ENCODE peak calls at places on chromosome 17, in four cellular contexts. Y is K562, B is HepG2, M is HCT116. H is an unnamed sample.

GRCh38 chr17:46739982-46740381 is 78.5 kb downstream of the WNT3 start:
- DNase-seq in M (no peak), Y (no peak), B (no peak), H (no peak)

GRCh38 chr17:69018022-69018615 is 42.6 kb downstream of the ABCA9 start:
- DNase-seq in M (no peak), Y (no peak), B (no peak), H (no peak)

GRCh38 chr17:9307313-9307998 is 268.2 kb downstream of the STX8 start:
- DNase-seq in Y (no peak), M (no peak), B (no peak), H (peak)

GRCh38 chr17:32941419-32942032 is 13.6 kb downstream of the TMEM98 start:
- DNase-seq in M (no peak), B (no peak), Y (no peak), H (no peak)

GRCh38 chr17:70028397-70028796 is 46.6 kb upstream of the KCNJ16 start:
- DNase-seq in B (no peak), Y (no peak), M (no peak), H (no peak)

GRCh38 chr17:1647802-1648581 is 1.7 kb downstream of the RILP start:
- DNase-seq in B (no peak), M (peak), Y (peak), H (no peak)

GRCh38 chr17:62916684-62917571 is 49.1 kb upstream of the TANC2 start:
- DNase-seq in B (no peak), Y (peak), M (no peak), H (no peak)

GRCh38 chr17:79757140-79757745 is 20.7 kb upstream of the CBX2 start:
- DNase-seq in Y (no peak), M (no peak), B (no peak), H (no peak)

GRCh38 chr17:30091771-30092170 is 24.8 kb upstream of the NSRP1 start:
- DNase-seq in Y (no peak), M (peak), B (no peak), H (peak)

GRCh38 chr17:72125226-72125651 is 4.4 kb downstream of the SOX9 start:
- DNase-seq in B (peak), M (no peak), Y (no peak), H (no peak)

GRCh38 chr17:83073389-83074063 is 5.9 kb upstream of the METRNL start:
- DNase-seq in Y (peak), B (no peak), M (peak), H (no peak)

GRCh38 chr17:27818311-27819170 is 18.2 kb upstream of the NOS2 start:
- DNase-seq in B (no peak), M (no peak), Y (no peak), H (no peak)

GRCh38 chr17:2040942-2041560 is 771 bp upstream of the OVCA2 start:
- DNase-seq in Y (no peak), M (no peak), B (no peak), H (no peak)

GRCh38 chr17:34579017-34579946 is at the start of gene TMEM132E:
- DNase-seq in M (no peak), B (no peak), Y (no peak), H (no peak)

GRCh38 chr17:82146663-82147654 is 48.9 kb upstream of the FASN start:
- DNase-seq in B (no peak), M (no peak), Y (no peak), H (no peak)

GRCh38 chr17:4582691-4583090 is 1.6 kb upstream of the SMTNL2 start:
- DNase-seq in Y (no peak), B (no peak), M (no peak), H (no peak)

GRCh38 chr17:79325707-79326106 is 251.1 kb downstream of the ENGASE start:
- DNase-seq in B (no peak), M (no peak), Y (peak), H (no peak)

GRCh38 chr17:74922694-74923537 is at the start of gene USH1G:
- DNase-seq in Y (peak), B (no peak), M (no peak), H (no peak)

GRCh38 chr17:36877774-36878173 is 59.5 kb upstream of the LHX1 start:
- DNase-seq in M (no peak), B (no peak), Y (no peak), H (no peak)

GRCh38 chr17:79954281-79955166 is 81.1 kb downstream of the TBC1D16 start:
- DNase-seq in M (no peak), B (no peak), Y (no peak), H (no peak)

GRCh38 chr17:40071720-40072480 is 9.1 kb downstream of the THRA start:
- DNase-seq in Y (no peak), B (peak), M (no peak), H (no peak)

GRCh38 chr17:79646721-79647455 is 36.0 kb upstream of the RBFOX3 start:
- DNase-seq in M (no peak), B (no peak), Y (no peak), H (no peak)

GRCh38 chr17:61310611-61311010 is 89.0 kb upstream of the TBX2 start:
- DNase-seq in Y (no peak), M (no peak), B (no peak), H (no peak)

GRCh38 chr17:46809110-46809571 is 9.4 kb downstream of the WNT3 start:
- DNase-seq in M (no peak), B (no peak), Y (peak), H (no peak)

GRCh38 chr17:51362818-51363598 is 102.7 kb downstream of the UTP18 start:
- DNase-seq in M (peak), B (no peak), Y (no peak), H (no peak)

DNA sequence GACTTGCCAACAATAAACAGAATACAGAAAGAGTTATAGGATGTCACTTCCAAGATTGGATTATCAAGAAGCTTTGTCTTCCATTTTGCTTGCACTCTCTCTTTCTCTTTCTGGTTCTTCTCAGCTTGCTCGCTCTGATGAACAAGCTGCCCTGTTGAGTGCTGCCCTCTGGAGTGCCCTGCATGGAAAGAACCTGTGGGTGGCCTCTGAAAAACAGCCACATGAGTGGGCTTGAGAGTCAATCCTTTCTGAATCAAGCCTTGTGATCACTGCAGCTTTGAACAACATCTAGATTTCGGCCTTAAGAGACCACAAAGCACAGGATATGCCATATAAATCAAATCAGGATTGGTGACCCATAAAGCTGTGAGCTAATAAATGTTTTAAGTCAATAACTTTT is 185.1 kb downstream of the KIF2B start:
- DNase-seq in Y (no peak), B (no peak), M (no peak), H (no peak)
- TF ChIP-seq CTCF in Y (no peak), B (no peak), M (no peak), H (no peak)

GRCh38 chr17:56165017-56165720 is 11.9 kb downstream of the ANKFN1 start:
- DNase-seq in B (no peak), Y (no peak), M (no peak), H (no peak)

GRCh38 chr17:56158344-56158743 is 5.1 kb downstream of the ANKFN1 start:
- DNase-seq in B (no peak), Y (no peak), M (no peak), H (no peak)

GRCh38 chr17:56159764-56160394 is 6.6 kb downstream of the ANKFN1 start:
- DNase-seq in Y (no peak), M (no peak), B (no peak), H (no peak)

GRCh38 chr17:56160395-56160889 is 7.2 kb downstream of the ANKFN1 start:
- DNase-seq in Y (no peak), M (no peak), B (no peak), H (no peak)
- TF ChIP-seq TCF7L2 in Y (no peak), M (no peak), B (no peak), H (peak)

DNA sequence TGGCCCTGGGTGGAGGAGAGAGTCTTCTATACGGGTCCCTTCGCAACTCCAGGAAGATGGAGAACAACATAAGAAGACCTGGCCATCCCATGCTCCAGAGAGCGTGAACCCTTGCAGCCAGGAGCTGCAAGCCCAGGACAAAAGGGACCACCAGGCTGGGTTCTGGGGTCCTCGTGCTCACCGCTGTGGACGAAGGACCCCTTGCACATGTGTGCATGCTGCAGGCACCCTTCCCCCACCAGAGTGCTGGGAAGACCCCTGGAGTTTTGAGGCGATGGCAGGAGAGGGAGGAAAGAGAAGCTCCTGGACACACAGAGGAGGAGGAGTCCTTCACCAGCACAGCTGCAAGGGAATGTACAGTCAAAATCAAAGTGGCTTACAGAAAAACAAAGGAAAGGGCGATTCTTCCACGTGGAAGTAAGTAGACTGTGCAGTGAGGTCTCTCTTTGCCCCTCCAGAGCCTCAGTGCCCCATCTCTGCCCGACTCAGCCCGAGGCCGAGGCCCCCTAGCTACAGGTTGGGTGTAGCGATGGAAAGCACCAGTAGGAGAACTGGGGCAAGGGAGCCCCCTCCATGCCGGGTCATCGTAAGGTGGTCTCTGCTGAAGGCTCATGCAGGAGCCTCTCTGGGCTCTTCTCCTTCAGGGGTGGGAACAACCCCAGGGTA is 51.3 kb downstream of the PIMREG start:
- DNase-seq in M (no peak), Y (no peak), B (no peak), H (no peak)
- TF ChIP-seq CTCF in M (no peak), Y (no peak), B (no peak), H (no peak)

GRCh38 chr17:77502626-77503292 is 362.0 kb downstream of the SEC14L1 start:
- DNase-seq in B (no peak), Y (no peak), M (no peak), H (no peak)

GRCh38 chr17:77503916-77504651 is 363.3 kb downstream of the SEC14L1 start:
- DNase-seq in B (no peak), Y (no peak), M (no peak), H (no peak)

GRCh38 chr17:77501751-77502625 is 361.2 kb downstream of the SEC14L1 start:
- DNase-seq in M (no peak), B (no peak), Y (no peak), H (no peak)

GRCh38 chr17:77504652-77505459 is 364.1 kb downstream of the SEC14L1 start:
- DNase-seq in Y (peak), M (no peak), B (no peak), H (no peak)

DNA sequence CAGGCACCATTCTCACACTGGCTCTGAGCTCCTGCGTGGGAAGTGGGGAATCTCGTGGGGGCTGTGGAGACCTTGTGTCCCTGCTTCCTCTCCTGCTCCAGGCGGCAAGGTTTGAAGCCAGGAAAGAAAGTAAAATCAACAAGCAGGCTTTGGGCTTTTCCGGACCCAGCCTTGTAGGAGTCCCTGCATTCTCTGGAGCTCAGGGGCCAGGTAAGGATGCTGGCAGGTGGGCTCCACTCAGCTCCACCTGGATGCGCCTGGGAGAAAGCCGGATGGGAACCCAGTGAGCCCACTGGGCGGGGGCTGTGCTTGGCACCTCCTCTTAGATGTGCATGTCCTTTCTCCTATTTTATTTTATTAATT is 362.5 kb downstream of the SEC14L1 start:
- DNase-seq in M (no peak), B (no peak), Y (no peak), H (no peak)
- TF ChIP-seq TCF7L2 in M (no peak), B (no peak), Y (no peak), H (no peak)

DNA sequence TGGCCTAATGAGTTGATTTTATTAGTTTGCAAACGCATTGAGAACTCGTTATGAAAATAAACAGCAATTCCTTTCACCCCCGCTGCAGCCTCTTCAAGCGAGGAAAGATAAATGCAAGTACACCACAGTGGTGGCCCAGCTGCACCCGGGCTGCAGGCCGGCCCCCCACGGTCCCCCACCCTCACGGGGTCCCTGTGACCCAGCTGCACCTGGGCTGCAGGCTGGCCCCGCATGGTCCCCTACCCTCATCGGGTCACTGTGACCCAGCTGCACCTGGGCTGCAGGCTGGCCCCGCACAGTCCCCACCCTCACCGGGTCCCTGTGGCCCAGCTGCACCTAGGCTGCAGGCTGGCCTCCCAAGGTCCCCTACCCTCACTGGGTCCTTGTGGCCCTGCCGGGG is 32.2 kb downstream of the SDK2 start:
- DNase-seq in B (no peak), M (no peak), Y (no peak), H (no peak)
- TF ChIP-seq CTCF in B (no peak), M (no peak), Y (no peak), H (no peak)

GRCh38 chr17:42519546-42520444 is 16.2 kb upstream of the NAGLU start:
- DNase-seq in M (peak), B (peak), Y (no peak), H (peak)
- TF ChIP-seq TCF7L2 in M (peak), B (no peak), Y (no peak), H (peak)

GRCh38 chr17:18038861-18039534 is at the start of the genes ATPAF2 and GID4:
- DNase-seq in Y (peak), B (peak), M (peak), H (peak)
- TF ChIP-seq CTCF in Y (peak), B (peak), M (no peak), H (no peak)

DNA sequence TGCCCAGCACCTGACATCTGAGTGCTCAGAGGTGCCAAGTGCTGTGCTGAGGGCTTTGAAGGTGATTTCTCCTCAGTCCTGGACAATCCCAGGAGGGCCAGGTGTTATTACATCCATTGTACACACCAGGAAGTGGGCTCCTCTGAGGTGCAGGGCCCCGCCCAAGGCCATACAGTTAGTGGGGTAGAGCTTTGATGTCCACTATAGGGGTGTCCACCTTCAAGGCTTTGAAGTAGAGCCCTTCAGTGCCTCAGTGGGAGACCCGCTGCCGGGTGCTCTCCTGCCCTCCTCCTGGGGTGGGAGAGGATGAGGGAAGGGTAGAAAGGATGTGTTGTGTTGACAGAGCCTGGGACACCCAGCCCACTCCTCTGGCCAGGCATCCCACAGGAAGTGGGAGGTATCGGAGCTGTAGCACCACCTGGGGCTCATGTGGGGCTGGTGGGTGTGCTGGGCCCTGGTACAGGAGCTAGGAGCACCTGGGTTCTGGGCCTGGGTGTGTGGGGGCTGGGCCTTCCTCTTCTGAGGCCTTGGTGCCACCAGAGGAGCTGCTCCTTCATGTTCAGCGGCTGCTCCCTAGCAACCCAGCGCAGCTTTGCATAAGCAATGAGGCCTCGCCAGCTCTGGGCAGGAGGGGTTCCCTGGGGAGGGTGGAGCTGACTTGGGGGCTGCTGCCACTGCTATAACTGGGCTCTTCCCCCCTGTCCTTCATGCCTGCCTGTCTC is 7.4 kb downstream of the LASP1 start:
- DNase-seq in B (no peak), M (no peak), Y (no peak), H (no peak)
- TF ChIP-seq TCF7L2 in B (no peak), M (no peak), Y (no peak), H (no peak)